ENCODE peak calls at places on chromosomes 3 and 15, in ten cellular contexts. Q is stimulated activated CD4-positive, alpha-beta T cell treated with anti-CD3 and anti-CD28 coated beads, Interleukin-2, amount 100 ng/mL, for 48 hours; F is T-cell; G is activated naive CD4-positive, alpha-beta T cell treated with Interleukin-2 at 50 U/mL for 16 hours; H is Calu3; D is heart right ventricle; P is NCI-H524; V is GM10248; I is NCI-H1092; R is DMS53. E is an unnamed sample.

GRCh38 chr15:51053571-51053970 is 41.1 kb downstream of the TNFAIP8L3 start:
- DNase-seq in Q (no peak), D (no peak), P (no peak), I (no peak), H (no peak), F (no peak), R (no peak), G (no peak), V (no peak), E (no peak)

GRCh38 chr3:39473452-39474125 is 6.1 kb downstream of the MOBP start:
- DNase-seq in R (no peak), Q (no peak), P (no peak), I (no peak), V (no peak), G (no peak), H (no peak), F (no peak), D (no peak), E (no peak)

GRCh38 chr3:59108091-59108815 is 58.4 kb upstream of the CFAP20DC start:
- DNase-seq in R (peak; percentile 3), F (no peak), H (no peak), D (no peak), I (no peak), Q (no peak), P (no peak), G (no peak), V (no peak), E (no peak)

GRCh38 chr15:23860290-23860751 is 173.2 kb upstream of the NDN start:
- DNase-seq in H (no peak), V (no peak), G (no peak), D (no peak), P (no peak), Q (no peak), R (no peak), I (no peak), F (no peak), E (peak; percentile 74)

GRCh38 chr15:29652595-29652994 is 169.7 kb downstream of the TJP1 start:
- DNase-seq in F (no peak), V (no peak), D (peak; percentile 36), G (no peak), P (no peak), Q (no peak), H (no peak), I (no peak), R (no peak), E (no peak)

GRCh38 chr3:129016725-129017530 is 15.8 kb downstream of the EFCC1 start:
- DNase-seq in D (peak; percentile 75), P (no peak), F (peak; percentile 12), H (no peak), G (peak; percentile 29), I (no peak), Q (no peak), V (peak; percentile 60), R (no peak), E (no peak)

GRCh38 chr15:81105521-81105920 is 28.5 kb upstream of the CFAP161 start:
- DNase-seq in F (no peak), V (no peak), Q (no peak), R (no peak), G (no peak), I (no peak), H (no peak), P (peak; percentile 76), D (no peak), E (no peak)

GRCh38 chr3:43773273-43774104 is 82.8 kb downstream of the ABHD5 start:
- DNase-seq in D (peak; percentile 33), P (no peak), H (no peak), V (no peak), G (peak; percentile 30), Q (no peak), F (no peak), I (no peak), R (peak; percentile 14), E (no peak)

GRCh38 chr3:150319900-150320299 is 88.2 kb upstream of the TSC22D2 start:
- DNase-seq in H (peak; percentile 61), G (no peak), F (no peak), P (peak; percentile 25), D (no peak), R (peak; percentile 77), Q (no peak), V (no peak), I (no peak), E (no peak)

GRCh38 chr3:125960456-125961288 is 8.3 kb upstream of the ROPN1B start:
- DNase-seq in G (no peak), I (no peak), V (no peak), Q (no peak), F (no peak), D (no peak), H (no peak), R (no peak), P (no peak), E (no peak)

GRCh38 chr3:57227930-57228733 is 603 bp downstream of the APPL1 start:
- DNase-seq in F (peak; percentile 23), Q (peak; percentile 30), D (peak; percentile 63), R (peak; percentile 44), G (peak; percentile 45), I (no peak), V (peak; percentile 42), H (peak; percentile 33), P (peak; percentile 41), E (no peak)

GRCh38 chr15:36831125-36831914 is 251.9 kb downstream of the CDIN1 start:
- DNase-seq in P (no peak), Q (no peak), I (no peak), V (peak; percentile 21), G (no peak), R (no peak), D (no peak), F (no peak), H (peak; percentile 34), E (no peak)

GRCh38 chr15:44490628-44491027 is 46.3 kb upstream of the EIF3J start:
- DNase-seq in P (no peak), D (no peak), Q (no peak), V (no peak), H (no peak), I (no peak), G (no peak), R (no peak), F (no peak), E (no peak)

GRCh38 chr3:111763101-111763500 is 96.0 kb upstream of the PHLDB2 start:
- DNase-seq in H (no peak), Q (no peak), G (no peak), D (no peak), V (no peak), F (no peak), R (no peak), P (no peak), I (no peak), E (no peak)

GRCh38 chr3:29668233-29668632 is 387.4 kb downstream of the RBMS3 start:
- DNase-seq in D (no peak), F (no peak), R (no peak), H (peak; percentile 31), I (no peak), G (no peak), V (no peak), Q (no peak), P (no peak), E (no peak)

GRCh38 chr3:7546219-7546618 is 685.3 kb downstream of the GRM7 start:
- DNase-seq in Q (no peak), G (no peak), V (no peak), P (peak; percentile 51), I (no peak), H (peak; percentile 13), R (peak; percentile 28), D (no peak), F (no peak), E (no peak)

GRCh38 chr3:109270779-109271178 is 45.5 kb downstream of the DPPA2 start:
- DNase-seq in G (no peak), Q (no peak), R (no peak), D (no peak), V (no peak), H (no peak), I (no peak), P (no peak), F (no peak), E (no peak)

E was measured in iPS DF 6.9.